ENCODE peak calls at places on chromosomes 12 and 14, in five cellular contexts. G is IMR-90, M is thyroid gland, F is adrenal gland, O is choroid plexus epithelial cell. D is an unnamed sample.
A peak's percentile ranks its signal among the peaks of the same experiment; 100 is the strongest.

GRCh38 chr14:103527408-103528157 is 1.4 kb upstream of the TRMT61A start:
- DNase-seq in M (no peak), O (no peak), G (no peak), F (no peak), D (peak; percentile 70)

GRCh38 chr14:92465353-92466067 is 48.1 kb upstream of the RIN3 start:
- DNase-seq in F (no peak), M (no peak), G (no peak), O (no peak), D (no peak)

GRCh38 chr12:78236264-78236663 is 405.6 kb downstream of the NAV3 start:
- DNase-seq in O (peak; percentile 18), G (peak; percentile 18), F (no peak), M (no peak), D (peak; percentile 27)

GRCh38 chr14:68518910-68519686 is 273.8 kb downstream of the ZFP36L1 start:
- DNase-seq in O (peak; percentile 35), F (peak; percentile 7), G (peak; percentile 63), M (no peak), D (peak; percentile 53)

GRCh38 chr14:69317392-69317755 is 57.4 kb downstream of the GALNT16 start:
- DNase-seq in O (no peak), M (no peak), F (no peak), G (no peak), D (no peak)

GRCh38 chr12:8629486-8630033 is 16.9 kb upstream of the AICDA start:
- DNase-seq in F (no peak), M (no peak), O (peak; percentile 68), G (no peak), D (peak; percentile 46)

GRCh38 chr14:101542391-101542790 is 18.9 kb upstream of the DIO3 start:
- DNase-seq in F (no peak), M (no peak), G (no peak), O (no peak), D (no peak)

GRCh38 chr14:21219561-21220111 is 49.6 kb downstream of the HNRNPC start:
- DNase-seq in F (no peak), G (no peak), O (no peak), M (no peak), D (no peak)

DNA sequence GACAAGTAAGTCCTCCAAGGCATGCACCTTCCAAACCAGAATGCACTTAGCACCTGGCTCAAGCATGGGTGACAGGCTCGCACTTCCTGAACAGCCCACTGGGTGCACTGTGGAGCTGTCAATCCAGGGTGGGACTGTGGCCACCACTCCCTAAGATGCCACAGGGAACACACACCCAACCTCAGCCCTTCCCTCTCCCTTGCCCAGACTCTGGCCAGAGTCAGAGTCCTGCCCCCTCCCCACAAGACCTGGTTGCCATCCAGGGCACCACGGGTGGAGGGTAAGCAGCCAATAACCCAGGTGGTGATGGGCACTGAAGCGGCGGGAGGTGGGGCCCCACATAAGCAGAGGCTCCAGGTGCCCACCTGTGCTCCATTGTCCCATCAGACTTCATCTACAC is 160.6 kb downstream of the MYRFL start:
- DNase-seq in M (no peak), F (no peak), O (peak; percentile 8), G (no peak), D (peak; percentile 29)
- TF ChIP-seq CTCF in M (no peak), F (peak; percentile 18), O (peak; percentile 49), G (no peak), D (peak; percentile 40)

GRCh38 chr12:48296586-48297396 is 53.9 kb downstream of the ZNF641 start:
- DNase-seq in F (peak; percentile 83), M (peak; percentile 80), G (peak; percentile 55), O (peak; percentile 86), D (peak; percentile 92)
- H3K4me3 ChIP-seq in F (peak overlapping the region; percentile 44), M (peak overlapping the region; percentile 88), G (peak overlapping the region; percentile 39), O (peak overlapping the region; percentile 63), D (peak overlapping the region; percentile 53)

GRCh38 chr12:30797689-30798088 is 42.9 kb upstream of the CAPRIN2 start:
- DNase-seq in F (no peak), G (no peak), M (no peak), O (no peak), D (no peak)
- TF ChIP-seq CTCF in F (no peak), G (no peak), M (no peak), O (peak; percentile 14), D (no peak)

GRCh38 chr12:2431810-2432209 is 363.0 kb upstream of the FKBP4 start:
- DNase-seq in M (no peak), O (no peak), G (no peak), F (no peak), D (no peak)

GRCh38 chr12:2429032-2429431 is 365.7 kb upstream of the FKBP4 start:
- DNase-seq in F (no peak), G (no peak), M (no peak), O (no peak), D (no peak)

GRCh38 chr12:2435511-2435910 is 359.3 kb upstream of the FKBP4 start:
- DNase-seq in M (no peak), G (no peak), O (no peak), F (no peak), D (no peak)

DNA sequence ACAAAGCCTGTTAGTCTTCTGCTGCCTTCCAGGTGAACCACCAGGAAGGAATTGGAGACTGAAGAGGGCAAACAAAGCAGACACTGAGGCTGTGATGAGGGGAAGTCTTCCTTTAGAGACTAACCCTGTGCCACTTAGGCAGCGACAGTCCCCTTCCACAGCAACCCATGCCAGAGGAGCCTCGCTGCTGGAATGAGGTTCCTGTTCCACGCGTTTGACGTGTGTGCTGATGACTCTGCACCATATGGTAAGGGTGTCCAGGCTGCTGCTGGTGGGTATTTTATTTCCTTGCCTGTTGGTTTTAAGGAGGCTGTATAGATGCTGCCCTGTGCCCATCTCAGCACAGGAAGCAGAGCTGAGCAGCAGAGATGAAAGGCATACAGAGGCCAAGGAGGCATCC is 361.9 kb upstream of the FKBP4 start:
- DNase-seq in F (no peak), G (no peak), O (no peak), M (no peak), D (no peak)
- H3K4me3 ChIP-seq in F (no peak overlapping the region), G (no peak overlapping the region), O (no peak overlapping the region), M (no peak overlapping the region), D (no peak overlapping the region)

GRCh38 chr12:2877959-2878732 is 1.1 kb downstream of the RHNO1 start:
- DNase-seq in M (peak; percentile 23), G (peak; percentile 53), F (no peak), O (peak; percentile 67), D (peak; percentile 40)

GRCh38 chr12:2879853-2880252 is 2.8 kb downstream of the RHNO1 start:
- DNase-seq in F (no peak), M (no peak), G (no peak), O (no peak), D (no peak)

GRCh38 chr12:2876431-2877046 is 435 bp downstream of the FOXM1 start:
- DNase-seq in M (no peak), G (no peak), F (no peak), O (peak; percentile 20), D (peak; percentile 28)

GRCh38 chr12:2877047-2877958 is at the start of the genes FOXM1 and RHNO1:
- DNase-seq in M (peak; percentile 88), G (peak; percentile 85), O (peak; percentile 93), F (peak; percentile 92), D (peak; percentile 89)
- TF ChIP-seq CTCF in M (no peak), G (peak; percentile 27), O (peak; percentile 18), F (peak; percentile 8), D (no peak)

GRCh38 chr14:64463873-64464272 is 1.4 kb upstream of the AKAP5 start:
- DNase-seq in F (no peak), G (no peak), O (no peak), M (no peak), D (no peak)

GRCh38 chr14:64464695-64465094 is 604 bp upstream of the AKAP5 start:
- DNase-seq in G (no peak), M (no peak), F (no peak), O (no peak), D (no peak)

GRCh38 chr14:64465208-64465821 is at the start of gene AKAP5:
- DNase-seq in O (peak; percentile 31), G (peak; percentile 11), F (peak; percentile 80), M (peak; percentile 78), D (peak; percentile 31)

GRCh38 chr14:64467131-64467530 is 1.8 kb downstream of the AKAP5 start:
- DNase-seq in F (no peak), G (no peak), M (no peak), O (no peak), D (no peak)

GRCh38 chr14:64465856-64466554 is 706 bp downstream of the AKAP5 start:
- DNase-seq in F (no peak), G (peak; percentile 61), M (peak; percentile 25), O (peak; percentile 49), D (peak; percentile 27)
- H3K4me3 ChIP-seq in F (peak overlapping the region; percentile 65), G (peak overlapping the region; percentile 70), M (peak overlapping the region; percentile 76), O (peak overlapping the region; percentile 78), D (peak overlapping the region; percentile 53)

GRCh38 chr12:109223211-109223610 is 85.9 kb downstream of the FOXN4 start:
- DNase-seq in M (no peak), O (no peak), G (no peak), F (no peak), D (no peak)
- TF ChIP-seq CTCF in M (no peak), O (no peak), G (no peak), F (no peak), D (no peak)

GRCh38 chr12:126727218-126727601 is 1539.8 kb upstream of the TMEM132C start:
- DNase-seq in O (no peak), F (no peak), M (no peak), G (no peak), D (no peak)
- H3K4me3 ChIP-seq in O (no peak overlapping the region), F (no peak overlapping the region), M (no peak overlapping the region), G (no peak overlapping the region), D (no peak overlapping the region)

D was measured in epithelial cell of esophagus.